ENCODE peak calls at places on chromosomes 2 and 18, in four cellular contexts. Y, D, H and T are unnamed samples.

GRCh38 chr2:71530246-71530986 is 77.1 kb downstream of the DYSF start:
- DNase-seq in H (no peak), Y (peak), D (no peak), T (peak)

GRCh38 chr2:102622646-102623045 is 3.3 kb downstream of the SLC9A2 start:
- DNase-seq in H (no peak), Y (no peak), D (no peak), T (no peak)

GRCh38 chr2:166375205-166375735 is 474 bp downstream of the SCN9A start:
- DNase-seq in H (no peak), Y (peak), D (no peak), T (peak)

GRCh38 chr2:69615078-69615630 is 28.4 kb downstream of the AAK1 start:
- DNase-seq in Y (no peak), D (no peak), H (no peak), T (no peak)

GRCh38 chr2:10083692-10084566 is 3.7 kb upstream of the CYS1 start:
- DNase-seq in Y (no peak), D (no peak), H (no peak), T (peak)

GRCh38 chr18:11034816-11035215 is 114.6 kb downstream of the PIEZO2 start:
- DNase-seq in H (no peak), Y (peak), D (no peak), T (peak)

GRCh38 chr18:8910843-8911242 is 191.7 kb upstream of the NDUFV2 start:
- DNase-seq in H (no peak), Y (no peak), D (no peak), T (no peak)

GRCh38 chr2:71941731-71942575 is 205.7 kb downstream of the CYP26B1 start:
- DNase-seq in D (no peak), Y (no peak), H (no peak), T (no peak)

GRCh38 chr18:62881509-62882016 is 166.2 kb downstream of the PHLPP1 start:
- DNase-seq in D (no peak), H (no peak), Y (peak), T (peak)

GRCh38 chr2:201888476-201888875 is 82.1 kb downstream of the CDK15 start:
- DNase-seq in Y (no peak), D (no peak), H (no peak), T (peak)

GRCh38 chr2:237156131-237156856 is 70.6 kb downstream of the COPS8 start:
- DNase-seq in D (no peak), Y (peak), H (no peak), T (peak)

GRCh38 chr2:172834881-172835280 is 99.2 kb downstream of the RAPGEF4 start:
- DNase-seq in Y (no peak), D (no peak), H (no peak), T (no peak)

GRCh38 chr2:18050001-18050400 is 171.5 kb downstream of the KCNS3 start:
- DNase-seq in H (no peak), Y (no peak), D (no peak), T (no peak)

GRCh38 chr2:60440080-60440753 is 113.2 kb downstream of the BCL11A start:
- DNase-seq in D (no peak), Y (no peak), H (no peak), T (no peak)

GRCh38 chr2:158745067-158745865 is 49.9 kb upstream of the DAPL1 start:
- DNase-seq in H (peak), Y (peak), D (peak), T (peak)

GRCh38 chr2:152627010-152627957 is 90.0 kb downstream of the PRPF40A start:
- DNase-seq in Y (peak), H (no peak), D (no peak), T (peak)

GRCh38 chr18:74303936-74304335 is 11.7 kb upstream of the C18orf63 start:
- DNase-seq in H (no peak), D (no peak), Y (peak), T (peak)

GRCh38 chr2:130823171-130823885 is 13.4 kb upstream of the ARHGEF4 start:
- DNase-seq in H (no peak), D (no peak), Y (no peak), T (no peak)

GRCh38 chr2:197294260-197294659 is 16.3 kb downstream of the ANKRD44 start:
- DNase-seq in Y (no peak), H (peak), D (no peak), T (no peak)

GRCh38 chr2:204705243-204705971 is 160.1 kb downstream of the PARD3B start:
- DNase-seq in Y (peak), D (no peak), H (no peak), T (peak)

GRCh38 chr2:14520385-14520945 is 112.1 kb upstream of the LRATD1 start:
- DNase-seq in D (no peak), H (no peak), Y (no peak), T (no peak)

GRCh38 chr2:82879803-82880202 is 1579.3 kb downstream of the SUCLG1 start:
- DNase-seq in H (no peak), D (no peak), Y (peak), T (no peak)

GRCh38 chr18:54888933-54889332 is 60.7 kb downstream of the RAB27B start:
- DNase-seq in D (no peak), Y (peak), H (no peak), T (peak)

GRCh38 chr18:62944454-62944853 is 229.1 kb downstream of the PHLPP1 start:
- DNase-seq in H (no peak), Y (no peak), D (no peak), T (no peak)

GRCh38 chr2:218711550-218711929 is 905 bp downstream of the TTLL4 start:
- DNase-seq in Y (peak), D (no peak), H (no peak), T (peak)

GRCh38 chr2:95007061-95007609 is 18.4 kb upstream of the MAL start:
- DNase-seq in Y (no peak), H (no peak), D (no peak), T (no peak)

GRCh38 chr18:78780719-78781600 is 198.7 kb upstream of the SALL3 start:
- DNase-seq in H (no peak), D (no peak), Y (no peak), T (no peak)

DNA sequence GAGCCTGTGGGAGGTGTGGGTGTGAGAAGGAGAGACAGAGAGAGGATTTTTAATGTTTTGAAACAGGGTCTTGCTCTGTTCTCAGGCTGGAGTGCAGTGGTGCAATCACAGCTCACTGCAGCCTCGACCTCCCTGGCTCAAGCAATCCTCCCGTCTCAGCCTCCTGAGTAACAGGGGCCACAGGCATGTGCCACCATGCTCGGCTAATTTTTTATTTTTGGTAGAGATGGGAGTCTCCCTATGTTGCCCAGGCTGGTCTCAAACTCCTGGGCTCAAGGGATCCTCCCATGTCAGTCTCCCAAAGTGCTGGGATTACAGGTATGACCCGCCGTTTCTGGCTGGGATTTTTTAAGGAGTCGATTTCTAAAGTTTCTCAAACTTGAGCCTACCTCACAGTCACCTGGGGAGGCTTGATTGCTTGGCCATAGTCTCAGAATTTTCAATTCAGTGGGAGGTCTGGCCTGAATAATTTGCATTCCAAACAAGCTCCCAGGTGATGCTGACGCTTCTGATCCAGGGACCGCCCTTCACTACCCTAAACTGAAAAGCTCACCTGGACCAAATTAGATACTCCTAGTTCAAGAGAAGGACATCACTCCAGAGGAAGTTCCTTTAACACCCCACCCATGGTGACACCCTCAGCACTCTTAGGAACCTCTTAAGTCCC is 70.8 kb upstream of the SLC1A4 start:
- DNase-seq in H (no peak), Y (no peak), D (no peak), T (no peak)
- H3K4me3 ChIP-seq in H (peak), Y (peak), D (peak), T (peak)

GRCh38 chr2:105369777-105370690 is 28.8 kb downstream of the FHL2 start:
- DNase-seq in H (peak), D (peak), Y (peak), T (peak)
- H3K4me3 ChIP-seq in H (no peak), D (no peak), Y (no peak), T (no peak)

DNA sequence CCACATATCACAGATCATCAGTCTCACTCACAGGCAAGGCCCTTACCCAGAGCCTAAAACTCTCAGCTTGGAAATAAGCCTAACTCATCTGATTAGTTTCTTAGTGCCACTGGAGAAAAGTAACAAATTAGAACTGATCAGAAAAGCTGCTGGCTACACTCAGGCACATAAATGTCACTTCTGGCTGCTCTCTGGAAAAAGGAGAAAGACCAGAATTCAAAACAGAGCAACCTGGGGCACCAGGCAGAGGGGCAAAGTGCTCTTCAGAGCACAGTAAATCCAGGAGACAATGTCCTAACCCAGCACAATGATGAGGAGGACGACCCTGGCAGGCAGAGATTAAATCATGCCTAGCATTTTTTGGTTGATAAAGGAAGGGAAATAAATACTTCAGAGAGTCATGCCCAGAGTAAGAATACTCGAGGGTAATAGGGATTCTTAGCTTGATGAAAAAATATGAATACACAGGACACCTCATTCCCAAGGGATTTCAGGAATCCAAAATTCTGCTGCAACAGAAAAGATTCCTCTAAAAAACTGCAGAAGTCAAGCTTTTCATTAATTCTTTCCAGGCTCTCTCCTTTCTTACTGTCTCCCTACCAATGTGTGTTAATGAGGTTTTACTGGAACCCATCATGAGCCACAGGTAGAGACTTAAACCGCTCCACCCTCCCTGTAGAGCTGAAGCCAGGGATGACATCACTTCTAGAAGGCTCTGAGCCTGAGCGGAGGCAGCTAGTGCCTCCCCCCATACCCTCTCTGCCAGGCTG is 3.6 kb downstream of the SDC1 start:
- DNase-seq in D (no peak), Y (peak), H (no peak), T (peak)
- H3K4me3 ChIP-seq in D (no peak), Y (no peak), H (no peak), T (no peak)

GRCh38 chr18:46458472-46458871 is 198.5 kb downstream of the LOXHD1 start:
- DNase-seq in H (no peak), Y (no peak), D (no peak), T (no peak)

GRCh38 chr18:46462523-46462922 is 194.5 kb downstream of the LOXHD1 start:
- DNase-seq in D (no peak), Y (no peak), H (no peak), T (no peak)

GRCh38 chr18:46459789-46460455 is 197.1 kb downstream of the LOXHD1 start:
- DNase-seq in D (no peak), Y (no peak), H (no peak), T (no peak)

GRCh38 chr18:46461993-46462392 is 195.0 kb downstream of the LOXHD1 start:
- DNase-seq in Y (no peak), H (no peak), D (no peak), T (no peak)

GRCh38 chr18:46460754-46461153 is 196.3 kb downstream of the LOXHD1 start:
- DNase-seq in H (no peak), Y (no peak), D (no peak), T (no peak)
- H3K4me3 ChIP-seq in H (no peak), Y (no peak), D (no peak), T (no peak)